ENCODE peak calls at places on chromosomes 1 and 21, in four cellular contexts. E, J, Y and P are unnamed samples.

GRCh38 chr1:223731076-223731770 is 18.9 kb downstream of the CAPN2 start:
- DNase-seq in E (no peak), J (no peak), Y (no peak), P (no peak)

GRCh38 chr21:28851645-28852044 is 141.0 kb downstream of the LTN1 start:
- DNase-seq in E (no peak), J (no peak), Y (no peak), P (no peak)

GRCh38 chr1:44962729-44963128 is 23.7 kb downstream of the EIF2B3 start:
- DNase-seq in E (no peak), J (no peak), Y (no peak), P (no peak)

GRCh38 chr1:31848381-31848897 is 32.6 kb upstream of the SPOCD1 start:
- DNase-seq in E (no peak), J (no peak), Y (no peak), P (no peak)

GRCh38 chr1:169368406-169368769 is 393 bp downstream of the BLZF1 start:
- DNase-seq in E (peak), J (no peak), Y (no peak), P (no peak)

GRCh38 chr1:150563340-150564038 is 14.3 kb downstream of the ADAMTSL4 start:
- DNase-seq in E (peak), J (no peak), Y (no peak), P (no peak)

GRCh38 chr1:64744492-64745180 is at the start of gene RAVER2:
- DNase-seq in E (peak), J (no peak), Y (peak), P (peak)

GRCh38 chr1:172276120-172276818 is 144.2 kb upstream of the C1orf105 start:
- DNase-seq in E (no peak), J (no peak), Y (no peak), P (no peak)

GRCh38 chr1:56414728-56415224 is 164.6 kb downstream of the PLPP3 start:
- DNase-seq in E (no peak), J (no peak), Y (no peak), P (no peak)

GRCh38 chr21:45996311-45997204 is 15.0 kb downstream of the COL6A1 start:
- DNase-seq in E (no peak), J (no peak), Y (no peak), P (no peak)